ENCODE peak calls at places on chromosomes 16 and 17, in four cellular contexts. A, Q, W and T are unnamed samples.

GRCh38 chr17:77570565-77570898 is 388.0 kb upstream of the TNRC6C start:
- DNase-seq in A (no peak), Q (no peak), W (no peak), T (no peak)

GRCh38 chr17:78374189-78374588 is 4.3 kb upstream of the PGS1 start:
- DNase-seq in A (no peak), Q (peak), W (no peak), T (no peak)

GRCh38 chr16:1117169-1117900 is 21.3 kb upstream of the C1QTNF8 start:
- DNase-seq in A (no peak), Q (no peak), W (no peak), T (no peak)

GRCh38 chr16:50761276-50761675 is 19.4 kb downstream of the CYLD start:
- DNase-seq in A (no peak), Q (no peak), W (no peak), T (no peak)

GRCh38 chr16:12239953-12240485 is 263.5 kb downstream of the SNX29 start:
- DNase-seq in A (no peak), Q (no peak), W (no peak), T (no peak)

GRCh38 chr16:88264641-88265285 is 118.0 kb upstream of the ZNF469 start:
- DNase-seq in A (peak), Q (peak), W (peak), T (peak)

GRCh38 chr17:74297941-74298340 is 23.9 kb downstream of the DNAI2 start:
- DNase-seq in A (no peak), Q (no peak), W (no peak), T (no peak)

GRCh38 chr16:10577305-10578202 is 2.8 kb downstream of the EMP2 start:
- DNase-seq in A (no peak), Q (no peak), W (no peak), T (peak)

GRCh38 chr16:88505405-88506082 is 52.5 kb downstream of the ZFPM1 start:
- DNase-seq in A (no peak), Q (no peak), W (peak), T (peak)

GRCh38 chr16:27980919-27981670 is 82.4 kb downstream of the GSG1L start:
- DNase-seq in A (no peak), Q (no peak), W (no peak), T (no peak)

GRCh38 chr17:76414334-76415295 is 30.2 kb downstream of the SPHK1 start:
- DNase-seq in A (no peak), Q (peak), W (no peak), T (no peak)

GRCh38 chr17:79126139-79126538 is 51.5 kb downstream of the ENGASE start:
- DNase-seq in A (no peak), Q (peak), W (peak), T (peak)

DNA sequence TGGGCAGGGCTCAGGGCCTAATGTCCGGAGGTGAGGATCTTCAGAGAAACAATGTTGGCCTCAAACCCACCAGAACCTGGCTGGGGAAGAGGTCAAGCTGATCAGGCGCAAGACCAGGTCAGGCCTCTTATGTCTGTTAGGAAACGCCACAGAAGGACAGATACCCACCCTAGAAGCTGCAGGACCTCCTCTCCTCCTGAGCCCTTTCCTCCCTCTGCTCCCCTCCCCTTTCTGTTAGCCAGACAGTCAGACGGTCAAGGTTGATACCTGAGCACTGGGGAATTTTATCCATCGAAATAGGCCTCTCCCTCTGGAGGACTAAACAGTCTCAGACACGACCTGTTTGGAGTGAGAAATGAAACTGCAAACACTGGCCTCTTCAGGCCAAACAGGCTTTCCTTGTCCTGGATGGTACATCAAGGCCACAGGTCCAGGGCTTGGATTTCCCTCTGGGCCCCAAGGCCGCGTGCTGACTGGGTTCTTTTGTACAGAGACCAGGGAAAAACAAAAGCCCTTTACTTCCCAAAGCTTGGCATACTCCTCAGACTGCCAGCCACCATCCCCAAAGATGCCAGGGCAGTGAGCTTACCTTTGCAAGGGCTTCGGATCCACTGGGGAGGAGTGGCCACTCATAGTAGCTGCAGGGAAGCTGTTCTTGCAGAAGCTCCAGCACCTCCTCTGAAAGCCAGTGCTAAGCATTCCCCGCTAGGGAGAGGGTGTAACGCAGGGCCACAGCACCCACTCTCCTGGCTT is 135.8 kb downstream of the CCDC182 start:
- DNase-seq in A (no peak), Q (no peak), W (peak), T (no peak)
- TF ChIP-seq TCF7 in A (no peak), Q (no peak), W (peak), T (no peak)

DNA sequence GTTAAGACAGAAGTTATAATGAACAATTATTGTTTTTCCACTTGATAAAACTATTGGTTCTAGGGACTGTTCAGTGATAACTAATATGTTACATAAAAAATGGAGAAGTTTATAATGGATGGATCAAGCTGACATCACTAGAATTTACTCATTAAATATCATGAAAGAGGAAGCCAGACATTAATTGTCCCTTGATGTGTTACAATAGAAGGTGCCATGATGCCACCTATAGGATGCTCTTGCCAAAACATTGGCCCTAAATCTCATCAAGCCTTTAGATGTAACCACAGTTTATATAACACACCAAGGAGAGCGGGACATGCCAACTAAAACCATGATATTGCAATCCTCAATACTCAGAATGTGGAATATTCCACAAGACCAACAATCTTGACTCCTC is 147.9 kb upstream of the MON1B start:
- DNase-seq in A (no peak), Q (peak), W (no peak), T (no peak)
- TF ChIP-seq CTCF in A (peak), Q (peak), W (peak), T (no peak)

GRCh38 chr16:3609895-3610697 is 1.3 kb downstream of the SLX4 start:
- DNase-seq in A (no peak), Q (peak), W (peak), T (peak)

GRCh38 chr16:3608069-3608468 is 3.3 kb downstream of the SLX4 start:
- DNase-seq in A (no peak), Q (no peak), W (no peak), T (peak)

GRCh38 chr16:3611145-3611977 is at the start of gene SLX4:
- DNase-seq in A (no peak), Q (peak), W (peak), T (peak)

GRCh38 chr16:3612510-3613466 is 1.4 kb upstream of the SLX4 start:
- DNase-seq in A (no peak), Q (peak), W (no peak), T (peak)

DNA sequence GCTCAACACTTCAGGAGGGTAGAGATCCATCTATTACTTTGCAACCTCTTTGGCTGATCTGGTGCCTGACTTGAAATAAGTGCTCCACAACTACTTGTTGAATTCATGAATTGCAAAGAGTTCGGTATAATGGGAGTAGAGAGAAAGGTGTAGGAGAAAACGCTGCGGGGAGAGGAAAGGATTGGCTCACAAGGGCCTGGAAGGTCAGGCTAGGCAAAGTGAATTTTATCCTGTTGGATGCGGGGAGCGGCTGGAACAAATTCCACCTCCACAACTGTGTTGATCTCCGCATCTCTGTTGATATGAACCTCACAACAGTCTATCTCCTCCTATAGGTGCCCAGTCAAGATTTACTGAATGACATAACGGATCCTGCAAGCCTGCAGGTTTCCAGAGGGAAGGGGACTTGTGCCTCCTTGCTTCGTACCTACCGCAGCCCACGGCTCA is 685 bp downstream of the SLX4 start:
- DNase-seq in A (no peak), Q (peak), W (no peak), T (no peak)
- TF ChIP-seq TCF7 in A (no peak), Q (no peak), W (no peak), T (no peak)

GRCh38 chr17:8436169-8436932 is 667 bp downstream of the NDEL1 start:
- DNase-seq in A (no peak), Q (peak), W (peak), T (peak)
- TF ChIP-seq CTCF in A (no peak), Q (no peak), W (no peak), T (no peak)

DNA sequence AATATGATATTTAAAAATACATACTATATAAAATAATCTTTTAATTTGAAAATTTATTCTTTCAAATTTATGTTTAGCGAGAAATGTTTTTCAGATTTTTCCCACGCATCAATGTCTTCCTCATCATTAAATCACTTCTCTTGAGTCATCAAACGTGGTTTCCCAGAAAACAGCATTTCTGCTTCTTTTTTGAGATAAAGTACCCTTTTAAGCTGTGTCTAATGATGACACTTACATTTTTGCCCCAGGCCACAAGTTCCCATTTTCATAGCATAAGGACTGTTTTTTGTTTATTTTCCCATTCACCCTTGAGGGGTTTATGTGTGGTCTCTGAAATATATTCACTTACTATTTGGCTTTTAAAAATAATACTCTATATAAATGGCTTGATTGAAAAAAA is 139.0 kb upstream of the HS3ST3A1 start:
- DNase-seq in A (no peak), Q (no peak), W (no peak), T (no peak)
- TF ChIP-seq TCF7 in A (no peak), Q (no peak), W (no peak), T (no peak)

GRCh38 chr16:54285414-54286066 is 1.0 kb downstream of the IRX3 start:
- DNase-seq in A (no peak), Q (no peak), W (peak), T (peak)

GRCh38 chr16:54283735-54284318 is 2.8 kb downstream of the IRX3 start:
- DNase-seq in A (no peak), Q (no peak), W (no peak), T (peak)

GRCh38 chr16:54286067-54286329 is 589 bp downstream of the IRX3 start:
- DNase-seq in A (no peak), Q (no peak), W (no peak), T (no peak)

GRCh38 chr16:54284319-54284930 is 2.2 kb downstream of the IRX3 start:
- DNase-seq in A (no peak), Q (no peak), W (no peak), T (peak)

GRCh38 chr16:54284931-54285413 is 1.6 kb downstream of the IRX3 start:
- DNase-seq in A (no peak), Q (no peak), W (no peak), T (peak)
- TF ChIP-seq CTCF in A (no peak), Q (no peak), W (no peak), T (no peak)